ENCODE peak calls at places on chromosome 11, in six cellular contexts. W is right atrium auricular region, H is fibroblast of lung, Q is GM20000, F is tibial artery, D is nephron progenitor cell. J is an unnamed sample.

GRCh38 chr11:72753341-72754148 is 1.3 kb upstream of the ARAP1 start:
- DNase-seq in F (no peak), Q (peak), D (no peak), W (no peak), H (no peak), J (no peak)

GRCh38 chr11:116658876-116659535 is 113.8 kb downstream of the BUD13 start:
- DNase-seq in D (no peak), W (no peak), Q (no peak), H (no peak), F (no peak), J (no peak)

GRCh38 chr11:70668204-70669202 is 270.2 kb downstream of the CTTN start:
- DNase-seq in D (no peak), W (no peak), F (no peak), Q (no peak), H (no peak), J (no peak)

GRCh38 chr11:69055598-69056516 is 7.1 kb downstream of the TPCN2 start:
- DNase-seq in D (no peak), Q (peak), W (no peak), F (peak), H (no peak), J (no peak)

GRCh38 chr11:69238562-69239319 is 55.2 kb upstream of the MYEOV start:
- DNase-seq in F (peak), Q (peak), H (no peak), D (no peak), W (no peak), J (no peak)

GRCh38 chr11:11215944-11216343 is 137.1 kb downstream of the CSNK2A3 start:
- DNase-seq in F (no peak), Q (no peak), H (no peak), D (no peak), W (no peak), J (no peak)

GRCh38 chr11:109785714-109786113 is 307.5 kb upstream of the ZC3H12C start:
- DNase-seq in H (peak), Q (no peak), F (no peak), D (no peak), W (no peak), J (no peak)

GRCh38 chr11:120431633-120432032 is 79.9 kb upstream of the GRIK4 start:
- DNase-seq in H (peak), D (no peak), F (no peak), Q (no peak), W (no peak), J (no peak)

GRCh38 chr11:9089636-9090035 is 1.8 kb downstream of the SCUBE2 start:
- DNase-seq in F (no peak), D (no peak), Q (no peak), H (no peak), W (no peak), J (no peak)

GRCh38 chr11:19365743-19366410 is 125.1 kb upstream of the E2F8 start:
- DNase-seq in D (no peak), F (no peak), Q (no peak), H (no peak), W (no peak), J (no peak)

GRCh38 chr11:28697920-28698827 is 590.0 kb downstream of the METTL15 start:
- DNase-seq in W (no peak), H (peak), F (peak), D (peak), Q (peak), J (no peak)
- TF ChIP-seq CTCF in W (peak), H (peak), F (peak), D (peak), Q (peak), J (peak)

GRCh38 chr11:45285289-45285828 is 782 bp downstream of the SYT13 start:
- DNase-seq in F (no peak), W (no peak), H (no peak), D (no peak), Q (no peak), J (no peak)
- TF ChIP-seq CTCF in F (no peak), W (no peak), H (no peak), D (no peak), Q (no peak), J (no peak)

DNA sequence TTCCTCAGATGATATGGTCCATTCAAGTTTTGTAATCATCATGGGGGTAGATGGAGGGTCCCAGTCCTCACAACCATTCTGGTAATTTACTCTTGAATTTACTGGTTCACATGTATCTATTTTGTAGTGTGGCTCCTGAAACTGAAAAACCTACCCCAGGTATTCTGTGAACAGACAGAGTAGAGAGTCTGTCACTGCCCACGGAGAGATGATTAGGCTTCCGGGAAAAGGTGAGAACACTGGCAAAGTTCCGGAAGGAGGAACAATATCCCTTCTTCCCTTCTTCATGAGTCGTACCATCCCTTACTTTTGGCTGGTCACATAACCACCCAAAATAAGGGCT is 144.6 kb downstream of the MAML2 start:
- DNase-seq in H (no peak), Q (no peak), F (no peak), D (no peak), W (no peak), J (no peak)
- TF ChIP-seq CTCF in H (no peak), Q (no peak), F (no peak), D (no peak), W (no peak), J (no peak)

DNA sequence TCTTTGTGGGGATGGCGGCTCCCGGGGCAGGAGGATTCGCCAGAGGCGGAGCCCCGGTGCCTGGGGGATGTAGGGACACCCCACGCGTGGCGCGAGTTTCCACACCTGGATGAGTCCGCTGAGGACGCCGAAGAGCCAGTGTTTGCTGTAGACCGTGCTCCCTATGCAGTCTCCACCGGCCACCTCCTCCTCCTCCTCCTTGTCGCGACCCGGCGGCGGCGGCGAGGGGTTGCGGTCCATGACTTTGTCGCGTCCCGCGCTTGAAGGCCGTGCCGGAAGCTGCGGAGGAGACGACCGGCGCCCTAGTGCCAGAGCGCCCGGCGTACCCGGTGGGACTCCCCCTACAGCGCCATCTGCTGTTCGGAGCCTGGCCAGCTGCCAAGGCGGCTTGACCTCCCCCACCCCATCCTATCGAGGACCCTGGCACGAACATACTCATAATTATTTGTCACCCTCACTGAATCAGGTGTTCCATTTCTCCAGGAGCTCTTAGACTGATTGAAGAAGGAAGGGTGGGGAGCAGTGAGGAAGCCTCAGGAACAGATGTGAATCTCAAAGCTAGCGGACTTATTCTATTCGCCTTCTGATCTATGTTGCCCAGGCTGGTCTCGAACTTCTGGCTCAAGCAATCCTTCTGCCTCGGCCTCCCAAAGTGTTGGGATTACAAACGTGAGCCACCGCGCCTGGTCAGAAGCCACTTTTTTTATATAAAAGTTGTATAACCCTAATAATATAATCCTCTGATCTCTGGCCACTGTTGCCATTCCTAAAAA is at the start of gene SAAL1:
- DNase-seq in Q (peak), H (peak), W (peak), D (peak), F (peak), J (peak)
- TF ChIP-seq CTCF in Q (peak), H (peak), W (peak), D (peak), F (peak), J (peak)

GRCh38 chr11:13966486-13966885 is 4.0 kb downstream of the SPON1 start:
- DNase-seq in H (no peak), D (no peak), F (no peak), W (no peak), Q (no peak), J (no peak)

GRCh38 chr11:13972033-13972910 is 9.7 kb downstream of the SPON1 start:
- DNase-seq in D (no peak), W (no peak), Q (no peak), H (peak), F (no peak), J (no peak)

GRCh38 chr11:13972958-13973357 is 10.4 kb downstream of the SPON1 start:
- DNase-seq in D (no peak), Q (no peak), H (no peak), W (no peak), F (no peak), J (no peak)

GRCh38 chr11:13965337-13965736 is 2.8 kb downstream of the SPON1 start:
- DNase-seq in H (no peak), Q (no peak), W (no peak), F (no peak), D (no peak), J (no peak)

GRCh38 chr11:13970986-13971385 is 8.5 kb downstream of the SPON1 start:
- DNase-seq in D (no peak), F (no peak), H (peak), W (no peak), Q (no peak), J (no peak)
- TF ChIP-seq CTCF in D (peak), F (no peak), H (peak), W (peak), Q (peak), J (no peak)

DNA sequence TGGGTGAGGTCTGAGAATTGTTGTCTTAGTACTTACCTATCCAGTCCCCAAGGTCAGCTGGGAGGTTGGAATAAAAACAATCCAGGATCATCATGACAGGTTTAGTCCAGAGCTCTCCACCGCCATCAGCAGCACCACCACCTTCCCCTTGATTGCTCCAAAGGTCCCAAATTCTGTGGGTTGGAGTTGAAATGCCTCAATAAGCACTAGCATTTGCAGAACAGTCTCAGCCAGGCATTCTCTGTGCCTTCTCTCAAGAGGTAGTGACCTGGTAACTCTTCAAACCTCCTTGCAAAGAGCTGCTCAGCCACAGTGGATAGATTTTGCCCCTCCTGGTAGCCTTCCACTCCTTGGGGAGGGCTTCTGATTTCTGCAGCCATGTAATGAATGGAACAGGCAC is 69.6 kb downstream of the PRDM11 start:
- DNase-seq in H (no peak), W (no peak), D (no peak), F (no peak), Q (no peak), J (no peak)
- TF ChIP-seq CTCF in H (no peak), W (no peak), D (no peak), F (no peak), Q (no peak), J (no peak)

GRCh38 chr11:94737171-94737611 is 31.0 kb upstream of the AMOTL1 start:
- DNase-seq in D (no peak), W (no peak), F (no peak), H (peak), Q (no peak), J (no peak)
- TF ChIP-seq CTCF in D (no peak), W (no peak), F (no peak), H (no peak), Q (no peak), J (no peak)

DNA sequence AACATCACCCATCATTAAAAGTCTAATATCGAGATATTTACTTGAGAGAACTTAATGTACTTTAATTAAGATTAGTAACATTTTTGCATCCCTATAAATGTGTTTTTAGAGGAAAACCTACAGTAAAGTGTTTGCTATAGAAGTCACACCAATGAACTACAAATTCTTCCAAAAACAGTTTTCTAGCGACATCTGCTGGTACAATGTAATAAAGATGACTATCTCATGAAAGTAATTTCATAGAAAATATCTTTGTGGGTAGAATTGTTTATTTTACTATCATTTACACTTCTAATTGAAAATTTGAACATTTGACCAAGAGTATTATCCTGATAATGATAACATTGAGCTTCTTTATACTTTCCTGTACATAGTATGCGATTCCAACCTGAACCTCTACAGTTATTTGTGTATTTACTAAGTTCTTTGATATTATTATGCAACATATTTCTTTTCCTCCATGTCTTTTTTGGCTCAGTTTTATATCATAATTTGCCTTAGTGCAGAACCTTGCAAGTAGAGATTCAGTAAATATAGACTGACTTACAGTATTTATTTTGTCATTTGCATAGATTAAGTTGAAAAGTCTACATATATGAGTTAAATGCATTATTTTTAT is 252.7 kb downstream of the TMEM135 start:
- DNase-seq in H (peak), Q (peak), F (no peak), W (no peak), D (peak), J (no peak)
- TF ChIP-seq CTCF in H (no peak), Q (no peak), F (peak), W (peak), D (peak), J (peak)

GRCh38 chr11:86192858-86193257 is 51.7 kb upstream of the EED start:
- DNase-seq in W (no peak), F (no peak), D (no peak), Q (no peak), H (no peak), J (no peak)

GRCh38 chr11:86194998-86195397 is 49.6 kb upstream of the EED start:
- DNase-seq in W (no peak), F (no peak), Q (no peak), H (no peak), D (no peak), J (no peak)

GRCh38 chr11:86196291-86196690 is 48.3 kb upstream of the EED start:
- DNase-seq in H (no peak), F (no peak), W (no peak), Q (no peak), D (no peak), J (no peak)

GRCh38 chr11:86191874-86192273 is 52.7 kb upstream of the EED start:
- DNase-seq in F (no peak), Q (no peak), W (no peak), H (no peak), D (no peak), J (no peak)

DNA sequence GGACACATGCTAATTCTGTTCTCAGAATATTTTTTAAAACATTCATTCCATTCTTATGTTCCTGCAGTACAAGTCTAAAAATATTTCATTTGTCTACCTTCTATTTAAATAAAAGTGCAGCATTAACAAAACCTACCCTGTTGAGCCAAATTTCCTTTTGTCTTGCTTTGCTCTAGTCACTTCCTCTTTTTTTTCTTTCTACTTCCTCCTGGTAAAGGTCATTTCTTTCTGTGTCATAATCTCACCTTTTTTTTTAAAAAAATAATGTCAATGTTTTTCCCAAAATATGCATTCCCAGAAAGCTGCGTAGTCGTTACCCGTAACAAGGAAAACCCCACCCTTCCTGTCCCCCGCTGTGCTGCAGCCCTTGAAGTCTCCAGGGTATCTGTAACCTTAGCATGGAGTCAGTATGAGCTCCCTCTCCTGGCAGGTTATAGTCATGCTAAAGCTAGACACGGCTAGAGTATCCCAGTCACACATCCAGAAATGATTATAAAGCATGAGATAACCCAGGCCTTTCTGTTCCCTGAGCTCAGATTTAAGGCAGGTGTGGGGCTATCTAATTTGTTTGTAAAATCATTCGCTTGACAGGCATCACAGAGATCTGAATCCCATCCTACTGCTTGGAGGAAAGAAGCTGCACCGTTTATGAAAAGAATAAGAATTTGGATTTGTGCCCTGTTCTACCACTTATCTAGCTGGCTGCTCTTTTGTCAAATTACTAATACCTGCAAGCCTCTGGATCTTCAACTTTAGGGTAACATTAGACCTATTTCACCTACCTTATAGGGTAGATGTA is 51.1 kb upstream of the EED start:
- DNase-seq in D (peak), H (peak), Q (peak), F (peak), W (peak), J (no peak)
- TF ChIP-seq CTCF in D (peak), H (peak), Q (peak), F (peak), W (peak), J (peak)

GRCh38 chr11:119044708-119045107 is 12.3 kb downstream of the HYOU1 start:
- DNase-seq in H (no peak), Q (no peak), W (no peak), F (no peak), D (no peak), J (no peak)
- TF ChIP-seq CTCF in H (no peak), Q (no peak), W (no peak), F (no peak), D (peak), J (peak)

J was measured in type B pancreatic cell.